ENCODE peak calls at places on chromosomes 3 and 15, in nine cellular contexts. One of them, this sample, is unnamed.
A peak's percentile ranks its signal among the peaks of the same experiment; 100 is the strongest.

GRCh38 chr3:113753376-113753985 is 6.6 kb downstream of the ATP6V1A start:
- DNase-seq in heart left ventricle: no peak
- DNase-seq in endothelial cell of umbilical vein: no peak
- DNase-seq in stomach: no peak
- DNase-seq in IMR-90: no peak
- DNase-seq in A549: no peak
- DNase-seq in tibial nerve: no peak
- DNase-seq in K562: no peak
- DNase-seq in adrenal gland: no peak
- DNase-seq in this sample: no peak

GRCh38 chr3:128322030-128323022 is 144.4 kb downstream of the DNAJB8 start:
- DNase-seq in heart left ventricle: peak; percentile 49
- DNase-seq in endothelial cell of umbilical vein: peak; percentile 42
- DNase-seq in stomach: peak; percentile 57
- DNase-seq in IMR-90: peak; percentile 46
- DNase-seq in A549: peak; percentile 35
- DNase-seq in tibial nerve: no peak
- DNase-seq in K562: peak; percentile 20
- DNase-seq in adrenal gland: peak; percentile 55
- DNase-seq in this sample: peak; percentile 58

GRCh38 chr3:177201707-177202397 is 4.6 kb upstream of the TBL1XR1 start:
- DNase-seq in heart left ventricle: no peak
- DNase-seq in endothelial cell of umbilical vein: no peak
- DNase-seq in stomach: no peak
- DNase-seq in IMR-90: peak; percentile 62
- DNase-seq in A549: no peak
- DNase-seq in tibial nerve: no peak
- DNase-seq in K562: no peak
- DNase-seq in adrenal gland: no peak
- DNase-seq in this sample: no peak

GRCh38 chr3:7201784-7202183 is 340.9 kb downstream of the GRM7 start:
- DNase-seq in heart left ventricle: no peak
- DNase-seq in endothelial cell of umbilical vein: no peak
- DNase-seq in stomach: no peak
- DNase-seq in IMR-90: no peak
- DNase-seq in A549: no peak
- DNase-seq in tibial nerve: no peak
- DNase-seq in K562: no peak
- DNase-seq in adrenal gland: no peak
- DNase-seq in this sample: no peak

GRCh38 chr15:71424765-71425164 is 309.5 kb downstream of the THSD4 start:
- DNase-seq in heart left ventricle: no peak
- DNase-seq in endothelial cell of umbilical vein: no peak
- DNase-seq in stomach: no peak
- DNase-seq in IMR-90: peak; percentile 23
- DNase-seq in A549: no peak
- DNase-seq in tibial nerve: no peak
- DNase-seq in K562: no peak
- DNase-seq in adrenal gland: no peak
- DNase-seq in this sample: no peak

GRCh38 chr3:3191675-3192480 is 12.4 kb upstream of the CRBN start:
- DNase-seq in heart left ventricle: no peak
- DNase-seq in endothelial cell of umbilical vein: peak; percentile 13
- DNase-seq in stomach: peak; percentile 50
- DNase-seq in IMR-90: no peak
- DNase-seq in A549: no peak
- DNase-seq in tibial nerve: no peak
- DNase-seq in K562: peak; percentile 46
- DNase-seq in adrenal gland: no peak
- DNase-seq in this sample: peak; percentile 41

GRCh38 chr15:62573856-62574255 is 408.8 kb upstream of the C2CD4B start:
- DNase-seq in heart left ventricle: no peak
- DNase-seq in endothelial cell of umbilical vein: no peak
- DNase-seq in stomach: no peak
- DNase-seq in IMR-90: no peak
- DNase-seq in A549: no peak
- DNase-seq in tibial nerve: no peak
- DNase-seq in K562: no peak
- DNase-seq in adrenal gland: no peak
- DNase-seq in this sample: no peak

GRCh38 chr3:184656991-184657669 is 54.7 kb downstream of the MAGEF1 start:
- DNase-seq in heart left ventricle: no peak
- DNase-seq in endothelial cell of umbilical vein: no peak
- DNase-seq in stomach: no peak
- DNase-seq in IMR-90: peak; percentile 71
- DNase-seq in A549: no peak
- DNase-seq in tibial nerve: no peak
- DNase-seq in K562: no peak
- DNase-seq in adrenal gland: no peak
- DNase-seq in this sample: no peak

GRCh38 chr3:88151358-88151757 is 1.6 kb downstream of the C3orf38 start:
- DNase-seq in heart left ventricle: no peak
- DNase-seq in endothelial cell of umbilical vein: peak; percentile 16
- DNase-seq in stomach: no peak
- DNase-seq in IMR-90: no peak
- DNase-seq in A549: no peak
- DNase-seq in tibial nerve: no peak
- DNase-seq in K562: no peak
- DNase-seq in adrenal gland: no peak
- DNase-seq in this sample: peak; percentile 38

GRCh38 chr15:78811124-78811824 is at the start of gene ADAMTS7:
- DNase-seq in heart left ventricle: peak; percentile 82
- DNase-seq in endothelial cell of umbilical vein: peak; percentile 62
- DNase-seq in stomach: peak; percentile 70
- DNase-seq in IMR-90: peak; percentile 71
- DNase-seq in A549: peak; percentile 78
- DNase-seq in tibial nerve: peak; percentile 54
- DNase-seq in K562: peak; percentile 97
- DNase-seq in adrenal gland: peak; percentile 75
- DNase-seq in this sample: peak; percentile 66

GRCh38 chr3:18194431-18194830 is 230.7 kb downstream of the SATB1 start:
- DNase-seq in heart left ventricle: no peak
- DNase-seq in endothelial cell of umbilical vein: no peak
- DNase-seq in stomach: no peak
- DNase-seq in IMR-90: peak; percentile 17
- DNase-seq in A549: no peak
- DNase-seq in tibial nerve: no peak
- DNase-seq in K562: no peak
- DNase-seq in adrenal gland: no peak
- DNase-seq in this sample: no peak

GRCh38 chr3:139548801-139549200 is 9.3 kb upstream of the RBP1 start:
- DNase-seq in heart left ventricle: no peak
- DNase-seq in endothelial cell of umbilical vein: no peak
- DNase-seq in stomach: no peak
- DNase-seq in IMR-90: no peak
- DNase-seq in A549: no peak
- DNase-seq in tibial nerve: no peak
- DNase-seq in K562: no peak
- DNase-seq in adrenal gland: peak; percentile 71
- DNase-seq in this sample: no peak

GRCh38 chr3:179073816-179074215 is 2.2 kb upstream of the ZMAT3 start:
- DNase-seq in heart left ventricle: no peak
- DNase-seq in endothelial cell of umbilical vein: no peak
- DNase-seq in stomach: no peak
- DNase-seq in IMR-90: no peak
- DNase-seq in A549: no peak
- DNase-seq in tibial nerve: no peak
- DNase-seq in K562: no peak
- DNase-seq in adrenal gland: no peak
- DNase-seq in this sample: no peak

GRCh38 chr15:39925112-39925830 is 5.2 kb upstream of the GPR176 start:
- DNase-seq in heart left ventricle: no peak
- DNase-seq in endothelial cell of umbilical vein: peak; percentile 36
- DNase-seq in stomach: no peak
- DNase-seq in IMR-90: peak; percentile 77
- DNase-seq in A549: no peak
- DNase-seq in tibial nerve: no peak
- DNase-seq in K562: no peak
- DNase-seq in adrenal gland: no peak
- DNase-seq in this sample: peak; percentile 72

GRCh38 chr3:150764607-150765366 is 1.8 kb upstream of the SIAH2 start:
- DNase-seq in heart left ventricle: no peak
- DNase-seq in endothelial cell of umbilical vein: no peak
- DNase-seq in stomach: no peak
- DNase-seq in IMR-90: no peak
- DNase-seq in A549: no peak
- DNase-seq in tibial nerve: no peak
- DNase-seq in K562: no peak
- DNase-seq in adrenal gland: no peak
- DNase-seq in this sample: peak; percentile 62

GRCh38 chr3:128170866-128171516 is 17.7 kb downstream of the EEFSEC start:
- DNase-seq in heart left ventricle: peak; percentile 55
- DNase-seq in endothelial cell of umbilical vein: peak; percentile 78
- DNase-seq in stomach: peak; percentile 34
- DNase-seq in IMR-90: peak; percentile 83
- DNase-seq in A549: peak; percentile 78
- DNase-seq in tibial nerve: no peak
- DNase-seq in K562: peak; percentile 61
- DNase-seq in adrenal gland: peak; percentile 81
- DNase-seq in this sample: peak; percentile 78

GRCh38 chr15:42056934-42057743 is 36.3 kb upstream of the PLA2G4E start:
- DNase-seq in heart left ventricle: peak; percentile 88
- DNase-seq in endothelial cell of umbilical vein: peak; percentile 84
- DNase-seq in stomach: peak; percentile 84
- DNase-seq in IMR-90: peak; percentile 62
- DNase-seq in A549: peak; percentile 94
- DNase-seq in tibial nerve: no peak
- DNase-seq in K562: peak; percentile 40
- DNase-seq in adrenal gland: peak; percentile 80
- DNase-seq in this sample: peak; percentile 58
- TF ChIP-seq POLR2A in heart left ventricle: no peak
- TF ChIP-seq POLR2A in endothelial cell of umbilical vein: no peak
- TF ChIP-seq POLR2A in stomach: no peak
- TF ChIP-seq POLR2A in IMR-90: no peak
- TF ChIP-seq POLR2A in A549: no peak
- TF ChIP-seq POLR2A in tibial nerve: no peak
- TF ChIP-seq POLR2A in K562: no peak
- TF ChIP-seq POLR2A in adrenal gland: no peak
- TF ChIP-seq POLR2A in this sample: no peak

GRCh38 chr3:153160451-153161137 is 1.4 kb upstream of the RAP2B start:
- DNase-seq in heart left ventricle: peak; percentile 75
- DNase-seq in endothelial cell of umbilical vein: peak; percentile 91
- DNase-seq in stomach: peak; percentile 82
- DNase-seq in IMR-90: peak; percentile 89
- DNase-seq in A549: peak; percentile 85
- DNase-seq in tibial nerve: peak; percentile 53
- DNase-seq in K562: peak; percentile 45
- DNase-seq in adrenal gland: peak; percentile 86
- DNase-seq in this sample: peak; percentile 92
- TF ChIP-seq POLR2A in heart left ventricle: no peak
- TF ChIP-seq POLR2A in endothelial cell of umbilical vein: peak; percentile 79
- TF ChIP-seq POLR2A in stomach: no peak
- TF ChIP-seq POLR2A in IMR-90: peak; percentile 82
- TF ChIP-seq POLR2A in A549: peak; percentile 82
- TF ChIP-seq POLR2A in tibial nerve: no peak
- TF ChIP-seq POLR2A in K562: peak; percentile 26
- TF ChIP-seq POLR2A in adrenal gland: peak; percentile 31
- TF ChIP-seq POLR2A in this sample: no peak

GRCh38 chr3:29777869-29778268 is 497.0 kb downstream of the RBMS3 start:
- DNase-seq in heart left ventricle: no peak
- DNase-seq in endothelial cell of umbilical vein: no peak
- DNase-seq in stomach: no peak
- DNase-seq in IMR-90: no peak
- DNase-seq in A549: no peak
- DNase-seq in tibial nerve: no peak
- DNase-seq in K562: no peak
- DNase-seq in adrenal gland: no peak
- DNase-seq in this sample: no peak

GRCh38 chr3:29771602-29772001 is 490.7 kb downstream of the RBMS3 start:
- DNase-seq in heart left ventricle: no peak
- DNase-seq in endothelial cell of umbilical vein: no peak
- DNase-seq in stomach: no peak
- DNase-seq in IMR-90: no peak
- DNase-seq in A549: no peak
- DNase-seq in tibial nerve: no peak
- DNase-seq in K562: no peak
- DNase-seq in adrenal gland: no peak
- DNase-seq in this sample: no peak

GRCh38 chr3:29775352-29775751 is 494.5 kb downstream of the RBMS3 start:
- DNase-seq in heart left ventricle: no peak
- DNase-seq in endothelial cell of umbilical vein: no peak
- DNase-seq in stomach: no peak
- DNase-seq in IMR-90: no peak
- DNase-seq in A549: no peak
- DNase-seq in tibial nerve: no peak
- DNase-seq in K562: no peak
- DNase-seq in adrenal gland: no peak
- DNase-seq in this sample: peak; percentile 63

GRCh38 chr3:29773481-29773880 is 492.6 kb downstream of the RBMS3 start:
- DNase-seq in heart left ventricle: no peak
- DNase-seq in endothelial cell of umbilical vein: no peak
- DNase-seq in stomach: no peak
- DNase-seq in IMR-90: no peak
- DNase-seq in A549: no peak
- DNase-seq in tibial nerve: no peak
- DNase-seq in K562: no peak
- DNase-seq in adrenal gland: no peak
- DNase-seq in this sample: no peak

GRCh38 chr3:29772436-29772835 is 491.6 kb downstream of the RBMS3 start:
- DNase-seq in heart left ventricle: no peak
- DNase-seq in endothelial cell of umbilical vein: no peak
- DNase-seq in stomach: no peak
- DNase-seq in IMR-90: no peak
- DNase-seq in A549: no peak
- DNase-seq in tibial nerve: no peak
- DNase-seq in K562: no peak
- DNase-seq in adrenal gland: no peak
- DNase-seq in this sample: no peak
- TF ChIP-seq POLR2A in heart left ventricle: no peak
- TF ChIP-seq POLR2A in endothelial cell of umbilical vein: no peak
- TF ChIP-seq POLR2A in stomach: no peak
- TF ChIP-seq POLR2A in IMR-90: no peak
- TF ChIP-seq POLR2A in A549: no peak
- TF ChIP-seq POLR2A in tibial nerve: no peak
- TF ChIP-seq POLR2A in K562: no peak
- TF ChIP-seq POLR2A in adrenal gland: no peak
- TF ChIP-seq POLR2A in this sample: no peak

DNA sequence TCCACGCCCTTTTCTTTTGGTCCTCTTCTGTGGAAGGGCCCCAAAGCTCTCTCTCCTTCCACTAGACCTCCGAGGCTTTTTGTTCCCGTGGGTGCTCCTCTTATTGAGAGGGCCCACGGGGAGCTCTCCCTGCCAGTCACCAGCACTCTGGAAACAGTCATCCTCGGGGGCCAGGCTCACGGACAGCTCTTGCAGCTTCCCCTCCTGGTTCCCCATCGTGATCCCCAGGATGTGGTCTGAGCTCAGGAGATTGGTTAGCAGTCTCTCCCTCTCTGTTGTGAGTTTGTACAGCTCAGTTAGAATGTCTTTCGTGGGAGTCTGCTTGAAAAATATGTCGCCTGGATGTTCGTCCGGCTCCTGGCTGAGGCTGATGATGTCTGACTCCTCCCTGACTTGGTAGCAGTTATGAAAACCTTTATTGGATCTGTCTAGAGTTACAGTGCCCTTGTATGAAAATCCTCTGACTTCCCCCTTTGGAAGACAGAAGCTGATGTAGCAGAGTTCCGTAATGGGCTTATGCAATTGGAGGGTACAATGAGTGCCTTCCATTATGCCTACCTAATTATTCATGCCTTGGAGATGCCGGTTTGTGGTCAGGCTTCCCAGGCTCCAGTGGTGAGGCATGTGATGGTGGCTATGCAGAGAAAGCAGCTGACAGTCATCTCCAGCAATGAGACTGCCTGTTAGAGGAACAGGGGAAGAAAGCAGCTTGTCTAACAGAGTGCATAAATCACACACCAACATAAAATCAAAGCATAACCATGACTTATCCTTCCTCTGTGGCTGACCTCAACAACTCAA is 39.9 kb downstream of the FMN1 start:
- DNase-seq in heart left ventricle: peak; percentile 46
- DNase-seq in endothelial cell of umbilical vein: no peak
- DNase-seq in stomach: no peak
- DNase-seq in IMR-90: peak; percentile 55
- DNase-seq in A549: no peak
- DNase-seq in tibial nerve: peak; percentile 14
- DNase-seq in K562: no peak
- DNase-seq in adrenal gland: peak; percentile 48
- DNase-seq in this sample: no peak
- TF ChIP-seq POLR2A in heart left ventricle: no peak
- TF ChIP-seq POLR2A in endothelial cell of umbilical vein: no peak
- TF ChIP-seq POLR2A in stomach: no peak
- TF ChIP-seq POLR2A in IMR-90: no peak
- TF ChIP-seq POLR2A in A549: no peak
- TF ChIP-seq POLR2A in tibial nerve: no peak
- TF ChIP-seq POLR2A in K562: no peak
- TF ChIP-seq POLR2A in adrenal gland: peak; percentile 44
- TF ChIP-seq POLR2A in this sample: no peak

This sample was measured in erythroblast.